ENCODE peak calls at places on chromosomes 7 and 10, in four cellular contexts. E is cardiac muscle cell, V is colonic mucosa, O is tibial nerve. Y is an unnamed sample.

GRCh38 chr7:64877714-64878610 is 25.1 kb upstream of the ZNF273 start:
- DNase-seq in E (no peak), V (peak; percentile 7), O (no peak), Y (no peak)

GRCh38 chr7:2482725-2483451 is 6.7 kb upstream of the GRIFIN start:
- DNase-seq in E (no peak), V (no peak), O (no peak), Y (no peak)

GRCh38 chr10:70828923-70829322 is 13.2 kb downstream of the SGPL1 start:
- DNase-seq in E (no peak), V (no peak), O (no peak), Y (no peak)

GRCh38 chr10:120988751-120989150 is 137.6 kb downstream of the WDR11 start:
- DNase-seq in E (no peak), V (no peak), O (no peak), Y (no peak)

GRCh38 chr10:598415-599170 is 90.9 kb downstream of the DIP2C start:
- DNase-seq in E (peak; percentile 90), V (no peak), O (no peak), Y (no peak)

GRCh38 chr7:106312906-106313305 is 28.1 kb upstream of the NAMPT start:
- DNase-seq in E (no peak), V (no peak), O (no peak), Y (no peak)

GRCh38 chr10:63466168-63466935 is 575 bp upstream of the JMJD1C start:
- DNase-seq in E (peak; percentile 71), V (peak; percentile 59), O (peak; percentile 26), Y (peak; percentile 51)

GRCh38 chr7:47266131-47266706 is 315.7 kb downstream of the TNS3 start:
- DNase-seq in E (peak; percentile 83), V (peak; percentile 80), O (no peak), Y (peak; percentile 48)

GRCh38 chr10:31120392-31120791 is 88.7 kb upstream of the ZNF438 start:
- DNase-seq in E (no peak), V (no peak), O (no peak), Y (no peak)

GRCh38 chr7:28806841-28807240 is 151.3 kb downstream of the TRIL start:
- DNase-seq in E (no peak), V (no peak), O (no peak), Y (no peak)

GRCh38 chr7:3861941-3862340 is 560.9 kb downstream of the SDK1 start:
- DNase-seq in E (peak; percentile 66), V (peak; percentile 25), O (no peak), Y (no peak)

GRCh38 chr10:69800109-69800508 is 1.6 kb upstream of the COL13A1 start:
- DNase-seq in E (peak; percentile 72), V (peak; percentile 62), O (no peak), Y (no peak)

GRCh38 chr7:117110480-117111315 is 157.4 kb downstream of the ST7 start:
- DNase-seq in E (no peak), V (no peak), O (no peak), Y (no peak)

GRCh38 chr7:134831862-134832261 is 52.4 kb downstream of the CALD1 start:
- DNase-seq in E (peak; percentile 53), V (no peak), O (no peak), Y (peak; percentile 50)
- TF ChIP-seq CTCF in E (no peak), V (no peak), O (no peak), Y (no peak)

DNA sequence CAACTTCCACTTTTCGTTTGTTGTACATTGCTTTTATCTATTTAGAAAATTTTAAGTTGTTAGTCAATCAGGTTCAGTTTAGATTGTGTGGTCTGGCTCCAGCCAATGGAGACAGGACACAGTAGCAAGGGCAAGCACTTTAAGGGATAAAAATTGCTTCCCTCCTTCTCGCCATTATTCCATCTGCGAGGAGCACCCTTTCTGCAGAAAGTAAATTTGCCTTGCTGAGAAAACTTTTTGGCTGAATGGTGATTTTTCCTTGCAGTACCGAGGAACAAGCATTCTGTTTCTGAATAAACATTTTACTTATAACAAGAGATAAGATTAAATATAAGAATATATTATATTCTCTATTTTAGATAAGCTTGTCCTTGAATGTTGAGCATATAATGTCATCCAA is 34.5 kb downstream of the VIM start:
- DNase-seq in E (no peak), V (no peak), O (no peak), Y (no peak)
- H3K9me3 ChIP-seq in E (no peaks in the 10 kb centered on the region), V (peaks cover 5% of the 10 kb centered on the region), O (peaks cover 3% of the 10 kb centered on the region), Y (peaks cover 13% of the 10 kb centered on the region)

DNA sequence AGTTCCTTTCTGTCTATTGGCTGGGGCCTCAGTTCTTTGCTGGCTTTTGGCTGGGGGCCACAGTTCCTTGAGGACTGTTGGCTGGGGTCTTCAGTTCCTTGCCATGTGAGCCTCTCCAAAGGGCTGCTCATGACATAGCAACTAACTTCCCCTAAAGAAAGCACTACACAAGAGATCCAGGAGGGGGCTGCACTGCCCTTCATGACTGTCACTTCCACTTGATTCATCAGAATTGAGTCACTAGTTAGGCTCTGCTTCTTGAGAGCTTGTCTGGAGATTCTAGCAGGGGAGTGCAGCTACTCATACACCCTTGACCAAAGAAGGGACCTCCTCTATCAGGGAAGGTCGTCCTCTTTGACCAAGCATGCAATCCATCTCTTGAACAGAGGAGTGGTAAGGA is 38.0 kb upstream of the MKX start:
- DNase-seq in E (peak; percentile 8), V (no peak), O (no peak), Y (peak; percentile 4)
- TF ChIP-seq CTCF in E (no peak), V (no peak), O (peak; percentile 9), Y (peak; percentile 22)

DNA sequence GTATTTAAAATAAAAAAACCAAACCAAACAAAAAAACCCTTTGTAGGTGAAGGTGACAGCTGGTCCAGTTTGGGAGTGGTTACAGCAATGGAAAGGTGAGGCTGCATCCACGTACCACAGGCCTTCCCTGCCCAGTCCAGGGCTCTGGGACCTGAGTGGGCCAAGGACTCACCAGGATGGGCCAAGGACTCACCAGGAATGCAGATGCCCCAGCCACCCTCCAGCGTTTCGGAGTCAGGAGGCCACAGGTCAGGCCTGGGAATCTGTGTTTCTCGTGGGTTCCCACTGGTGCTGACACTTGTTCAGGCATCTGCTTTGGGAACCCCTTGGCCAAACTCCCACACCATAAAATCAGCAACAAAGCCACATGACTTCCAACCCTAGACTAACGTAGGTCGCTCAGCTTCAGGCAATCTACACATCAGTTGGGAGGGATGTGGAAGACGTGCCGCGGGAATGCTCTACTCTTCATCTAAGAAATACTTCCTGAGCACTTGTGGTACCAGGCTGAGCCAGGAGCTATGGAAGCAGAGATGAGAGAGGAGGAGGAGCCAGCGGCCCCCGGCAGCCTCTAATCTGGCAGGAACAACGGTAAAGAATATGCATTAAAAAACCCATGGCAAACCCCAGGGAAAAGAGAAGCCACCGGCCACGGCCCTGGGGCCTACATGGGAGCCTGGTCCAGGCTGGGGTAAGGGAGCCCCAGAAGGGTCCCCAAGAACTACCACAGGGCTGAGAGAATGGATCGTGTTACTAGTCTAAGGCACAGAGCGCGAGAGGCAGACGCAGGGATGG is 473.4 kb downstream of the PTPRN2 start:
- DNase-seq in E (no peak), V (no peak), O (no peak), Y (no peak)
- H3K9me3 ChIP-seq in E (no peaks in the 10 kb centered on the region), V (no peaks in the 10 kb centered on the region), O (no peaks in the 10 kb centered on the region), Y (peaks cover 36% of the 10 kb centered on the region)